ENCODE peak calls at places on chromosomes 2 and 18, in seven cellular contexts. F is SK-N-SH, S is fibroblast of lung, A is astrocyte, R is stomach, Z is tibial nerve, L is suprapubic skin. N is an unnamed sample.

GRCh38 chr18:2083691-2084090 is 487.6 kb downstream of the METTL4 start:
- DNase-seq in F (no peak), S (no peak), A (no peak), R (no peak), Z (no peak), L (no peak), N (no peak)

GRCh38 chr18:58714259-58714658 is 43.0 kb downstream of the MALT1 start:
- DNase-seq in F (no peak), S (no peak), A (no peak), R (no peak), Z (no peak), L (no peak), N (no peak)

GRCh38 chr2:9310827-9311226 is 104.2 kb downstream of the ASAP2 start:
- DNase-seq in F (no peak), S (no peak), A (peak; percentile 54), R (no peak), Z (no peak), L (no peak), N (no peak)

GRCh38 chr2:198325359-198325758 is 521.0 kb downstream of the PLCL1 start:
- DNase-seq in F (no peak), S (no peak), A (no peak), R (no peak), Z (no peak), L (no peak), N (no peak)

GRCh38 chr2:69167469-69167822 is 154.5 kb downstream of the ANTXR1 start:
- DNase-seq in F (no peak), S (no peak), A (no peak), R (no peak), Z (no peak), L (no peak), N (no peak)

GRCh38 chr2:201532686-201533304 is 81.3 kb downstream of the STRADB start:
- DNase-seq in F (no peak), S (peak; percentile 90), A (peak; percentile 96), R (no peak), Z (no peak), L (no peak), N (no peak)

GRCh38 chr2:111900859-111901258 is 2.5 kb downstream of the MERTK start:
- DNase-seq in F (peak; percentile 42), S (peak; percentile 70), A (no peak), R (peak; percentile 36), Z (no peak), L (no peak), N (peak; percentile 34)

GRCh38 chr18:70044626-70045025 is 97.0 kb upstream of the CD226 start:
- DNase-seq in F (peak; percentile 7), S (peak; percentile 93), A (peak; percentile 99), R (no peak), Z (no peak), L (no peak), N (no peak)

GRCh38 chr2:18046558-18046957 is 168.1 kb downstream of the KCNS3 start:
- DNase-seq in F (no peak), S (peak; percentile 46), A (peak; percentile 87), R (no peak), Z (no peak), L (no peak), N (peak; percentile 9)

GRCh38 chr2:188293601-188294482 is 2.2 kb downstream of the GULP1 start:
- DNase-seq in F (peak; percentile 61), S (peak; percentile 83), A (peak; percentile 84), R (peak; percentile 81), Z (peak; percentile 48), L (peak; percentile 88), N (peak; percentile 78)

GRCh38 chr2:101113441-101114267 is 37.5 kb downstream of the TBC1D8 start:
- DNase-seq in F (peak; percentile 56), S (peak; percentile 87), A (no peak), R (peak; percentile 48), Z (no peak), L (no peak), N (peak; percentile 44)

GRCh38 chr2:235549735-235550377 is 56.0 kb downstream of the AGAP1 start:
- DNase-seq in F (no peak), S (no peak), A (no peak), R (no peak), Z (no peak), L (no peak), N (no peak)

GRCh38 chr2:235552671-235553070 is 58.8 kb downstream of the AGAP1 start:
- DNase-seq in F (no peak), S (no peak), A (no peak), R (no peak), Z (no peak), L (no peak), N (no peak)

GRCh38 chr2:235551965-235552364 is 58.1 kb downstream of the AGAP1 start:
- DNase-seq in F (peak; percentile 76), S (peak; percentile 47), A (peak; percentile 26), R (peak; percentile 68), Z (peak; percentile 25), L (no peak), N (peak; percentile 66)

GRCh38 chr2:235550946-235551345 is 57.1 kb downstream of the AGAP1 start:
- DNase-seq in F (no peak), S (no peak), A (no peak), R (no peak), Z (no peak), L (no peak), N (no peak)

GRCh38 chr2:235550378-235550760 is 56.5 kb downstream of the AGAP1 start:
- DNase-seq in F (no peak), S (no peak), A (no peak), R (no peak), Z (no peak), L (no peak), N (no peak)
- H3K4me1 ChIP-seq in F (peaks cover 18% of the 10 kb centered on the region), S (no peaks in the 10 kb centered on the region), A (peaks cover 4% of the 10 kb centered on the region), R (peaks cover 21% of the 10 kb centered on the region), Z (peaks cover 10% of the 10 kb centered on the region), L (peaks cover 7% of the 10 kb centered on the region), N (peaks cover 43% of the 10 kb centered on the region)

GRCh38 chr2:216877085-216877484 is 17.2 kb upstream of the TNP1 start:
- DNase-seq in F (no peak), S (no peak), A (no peak), R (no peak), Z (no peak), L (no peak), N (no peak)
- TF ChIP-seq CTCF in F (peak; percentile 39), S (no peak), A (no peak), R (no peak), Z (no peak), L (no peak), N (no peak)

GRCh38 chr2:207041279-207041678 is 102.0 kb downstream of the CPO start:
- DNase-seq in F (no peak), S (peak; percentile 6), A (peak; percentile 38), R (no peak), Z (peak; percentile 16), L (no peak), N (no peak)
- H3K4me3 ChIP-seq in F (no peak overlapping the region), S (no peak overlapping the region), A (peak overlapping the region; percentile 41), R (no peak overlapping the region), Z (peak overlapping the region; percentile 21), L (peak overlapping the region; percentile 33), N (no peak overlapping the region)

DNA sequence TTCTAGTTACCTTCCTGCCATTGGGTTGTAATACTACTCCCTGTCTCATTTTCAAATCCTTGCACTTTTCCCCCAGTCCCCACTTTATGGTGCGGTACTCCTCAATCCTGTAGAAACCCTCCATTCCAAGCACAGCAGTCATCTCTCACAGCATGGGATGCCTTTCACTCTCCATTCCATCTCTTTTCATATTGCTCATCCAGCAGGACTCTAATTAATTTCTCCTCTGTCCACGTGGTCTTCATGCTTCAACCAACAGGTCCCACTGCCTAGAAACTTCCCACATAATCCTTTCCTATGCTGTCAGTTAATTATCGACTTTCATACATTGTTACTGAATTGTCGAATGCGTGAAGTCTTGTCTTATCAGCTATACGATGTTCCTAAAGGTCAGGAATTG is 89.6 kb downstream of the CRIM1 start:
- DNase-seq in F (no peak), S (no peak), A (no peak), R (no peak), Z (no peak), L (no peak), N (no peak)
- H3K4me1 ChIP-seq in F (peaks cover 6% of the 10 kb centered on the region), S (peaks cover 30% of the 10 kb centered on the region), A (peaks cover 19% of the 10 kb centered on the region), R (no peaks in the 10 kb centered on the region), Z (no peaks in the 10 kb centered on the region), L (peaks cover 10% of the 10 kb centered on the region), N (no peaks in the 10 kb centered on the region)

N was measured in body of pancreas.